ENCODE peak calls at places on chromosomes 4 and X, in four cellular contexts. I is activated T-cell treated with anti-CD3 and anti-CD28 coated beads, Interleukin-2, amount 50 U/mL, for 4 hours; O is IMR-90; W is C1 segment of cervical spinal cord. T is an unnamed sample.

GRCh38 chrX:82658492-82658891 is 849.6 kb upstream of the POU3F4 start:
- DNase-seq in I (no peak), W (no peak), O (no peak), T (no peak)

GRCh38 chr4:142497606-142498005 is 348.5 kb downstream of the INPP4B start:
- DNase-seq in O (no peak), W (no peak), I (no peak), T (no peak)

GRCh38 chr4:11597506-11597905 is 168.8 kb upstream of the HS3ST1 start:
- DNase-seq in O (no peak), I (no peak), W (no peak), T (no peak)

GRCh38 chr4:57103051-57103450 is 7.1 kb downstream of the IGFBP7 start:
- DNase-seq in W (no peak), O (peak), I (no peak), T (peak)

GRCh38 chrX:46762963-46763362 is 4.0 kb upstream of the SLC9A7 start:
- DNase-seq in W (no peak), O (no peak), I (no peak), T (no peak)

GRCh38 chr4:108031427-108032083 is 41.9 kb downstream of the HADH start:
- DNase-seq in O (peak), W (no peak), I (peak), T (no peak)

GRCh38 chrX:109847257-109848187 is 114.5 kb upstream of the ACSL4 start:
- DNase-seq in W (no peak), I (no peak), O (peak), T (peak)

GRCh38 chr4:99180367-99181169 is 36.5 kb upstream of the ADH4 start:
- DNase-seq in O (peak), W (no peak), I (no peak), T (peak)

GRCh38 chr4:153773236-153773690 is 13.4 kb upstream of the RNF175 start:
- DNase-seq in W (no peak), O (no peak), I (no peak), T (peak)

GRCh38 chr4:139617702-139618490 is 47.7 kb upstream of the MGST2 start:
- DNase-seq in W (no peak), I (no peak), O (no peak), T (peak)

GRCh38 chr4:184588893-184589292 is 60.4 kb downstream of the CASP3 start:
- DNase-seq in O (no peak), I (no peak), W (no peak), T (peak)

GRCh38 chr4:7421356-7422097 is 13.2 kb downstream of the PSAPL1 start:
- DNase-seq in I (no peak), W (no peak), O (no peak), T (no peak)

GRCh38 chr4:121669163-121669550 is 27.6 kb downstream of the ANXA5 start:
- DNase-seq in O (peak), W (no peak), I (no peak), T (peak)

GRCh38 chr4:20251061-20251795 is 477 bp upstream of the SLIT2 start:
- DNase-seq in O (peak), I (no peak), W (no peak), T (peak)

GRCh38 chrX:53684415-53685192 is 1.9 kb downstream of the HUWE1 start:
- DNase-seq in W (no peak), O (no peak), I (no peak), T (peak)

GRCh38 chr4:5971077-5971447 is 47.2 kb downstream of the C4orf50 start:
- DNase-seq in O (no peak), I (no peak), W (peak), T (no peak)

GRCh38 chr4:54065282-54066087 is 1.1 kb upstream of the CHIC2 start:
- DNase-seq in O (no peak), I (no peak), W (no peak), T (peak)

GRCh38 chrX:9842541-9842940 is 56.3 kb downstream of the SHROOM2 start:
- DNase-seq in I (no peak), W (no peak), O (no peak), T (no peak)

GRCh38 chrX:114152130-114152529 is 431.8 kb upstream of the HTR2C start:
- DNase-seq in W (no peak), I (no peak), O (no peak), T (peak)

GRCh38 chrX:2409796-2410195 is 91.0 kb downstream of the DHRSX start:
- DNase-seq in W (no peak), O (no peak), I (no peak), T (no peak)